ENCODE peak calls at places on chromosome 9, in ten cellular contexts. U is transverse colon; K is CD4-positive, CD25-positive, alpha-beta regulatory T cell; B is adipocyte; V is hepatocyte; O is adrenal gland; C is IMR-90; Z is CD8-positive, alpha-beta memory T cell; F is brain microvascular endothelial cell; L is ovary. G is an unnamed sample.

GRCh38 chr9:22008662-22009562 is at the start of gene CDKN2B:
- DNase-seq in U (peak; percentile 97), K (peak; percentile 57), B (peak; percentile 99), V (peak; percentile 98), O (peak; percentile 96), C (peak; percentile 94), Z (peak; percentile 61), F (peak; percentile 92), L (peak; percentile 94), G (peak; percentile 94)

GRCh38 chr9:114399381-114399780 is 11.6 kb upstream of the AKNA start:
- DNase-seq in U (no peak), K (no peak), B (no peak), V (no peak), O (no peak), C (no peak), Z (no peak), F (no peak), L (peak; percentile 50), G (no peak)

GRCh38 chr9:69932901-69933300 is 110.7 kb upstream of the MAMDC2 start:
- DNase-seq in U (no peak), K (no peak), B (no peak), V (peak; percentile 43), O (no peak), C (no peak), Z (no peak), F (no peak), L (no peak), G (no peak)

GRCh38 chr9:127723450-127723849 is 7.6 kb downstream of the TTC16 start:
- DNase-seq in U (peak; percentile 39), K (no peak), B (peak; percentile 21), V (no peak), O (no peak), C (peak; percentile 66), Z (no peak), F (peak; percentile 11), L (no peak), G (peak; percentile 72)

GRCh38 chr9:73680831-73681230 is 529.2 kb downstream of the ANXA1 start:
- DNase-seq in U (no peak), K (no peak), B (no peak), V (no peak), O (no peak), C (no peak), Z (no peak), F (no peak), L (no peak), G (no peak)

GRCh38 chr9:95773061-95773433 is 102.4 kb upstream of the ERCC6L2 start:
- DNase-seq in U (no peak), K (no peak), B (peak; percentile 71), V (no peak), O (no peak), C (peak; percentile 61), Z (no peak), F (no peak), L (no peak), G (no peak)

GRCh38 chr9:14213504-14213903 is 100.4 kb downstream of the NFIB start:
- DNase-seq in U (no peak), K (no peak), B (no peak), V (no peak), O (no peak), C (no peak), Z (no peak), F (no peak), L (no peak), G (no peak)

GRCh38 chr9:4596165-4596922 is 65.8 kb upstream of the PLPP6 start:
- DNase-seq in U (peak; percentile 11), K (peak; percentile 87), B (no peak), V (no peak), O (no peak), C (no peak), Z (peak; percentile 71), F (no peak), L (no peak), G (no peak)

GRCh38 chr9:130523921-130524320 is 55.5 kb upstream of the FUBP3 start:
- DNase-seq in U (no peak), K (no peak), B (no peak), V (no peak), O (no peak), C (no peak), Z (no peak), F (no peak), L (no peak), G (no peak)

GRCh38 chr9:89080193-89080592 is 88.9 kb downstream of the S1PR3 start:
- DNase-seq in U (peak; percentile 29), K (no peak), B (peak; percentile 48), V (no peak), O (peak; percentile 32), C (peak; percentile 23), Z (no peak), F (no peak), L (no peak), G (peak; percentile 4)

GRCh38 chr9:93302586-93303257 is 118.8 kb downstream of the WNK2 start:
- DNase-seq in U (peak; percentile 73), K (peak; percentile 67), B (peak; percentile 67), V (peak; percentile 74), O (peak; percentile 74), C (peak; percentile 58), Z (peak; percentile 48), F (peak; percentile 34), L (no peak), G (peak; percentile 55)

GRCh38 chr9:129235041-129235930 is 57.2 kb upstream of the IER5L start:
- DNase-seq in U (no peak), K (no peak), B (no peak), V (no peak), O (no peak), C (no peak), Z (no peak), F (no peak), L (no peak), G (no peak)

GRCh38 chr9:78866228-78867132 is 569.6 kb downstream of the PSAT1 start:
- DNase-seq in U (no peak), K (no peak), B (peak; percentile 89), V (peak; percentile 40), O (no peak), C (peak; percentile 96), Z (no peak), F (peak; percentile 87), L (no peak), G (no peak)

GRCh38 chr9:76700916-76701315 is 63.3 kb upstream of the PCA3 start:
- DNase-seq in U (no peak), K (no peak), B (no peak), V (no peak), O (no peak), C (no peak), Z (no peak), F (no peak), L (no peak), G (no peak)

GRCh38 chr9:76701441-76702031 is 62.7 kb upstream of the PCA3 start:
- DNase-seq in U (no peak), K (no peak), B (peak; percentile 77), V (no peak), O (no peak), C (no peak), Z (no peak), F (no peak), L (no peak), G (no peak)

GRCh38 chr9:76703270-76703669 is 61.0 kb upstream of the PCA3 start:
- DNase-seq in U (no peak), K (no peak), B (no peak), V (no peak), O (no peak), C (no peak), Z (no peak), F (no peak), L (no peak), G (no peak)

GRCh38 chr9:76707510-76707909 is 56.7 kb upstream of the PCA3 start:
- DNase-seq in U (no peak), K (no peak), B (no peak), V (no peak), O (no peak), C (no peak), Z (no peak), F (no peak), L (no peak), G (no peak)

GRCh38 chr9:76704601-76705204 is 59.5 kb upstream of the PCA3 start:
- DNase-seq in U (no peak), K (peak; percentile 45), B (peak; percentile 91), V (peak; percentile 84), O (no peak), C (peak; percentile 93), Z (peak; percentile 31), F (peak; percentile 41), L (no peak), G (no peak)
- H3K27me3 ChIP-seq in U (peaks cover 11% of the 10 kb centered on the region), K (peaks cover 8% of the 10 kb centered on the region), B (no peaks in the 10 kb centered on the region), V (peaks cover 13% of the 10 kb centered on the region), O (no peaks in the 10 kb centered on the region), C (peaks cover 31% of the 10 kb centered on the region), Z (no peaks in the 10 kb centered on the region), F (peaks cover 9% of the 10 kb centered on the region), L (no peaks in the 10 kb centered on the region), G (no peaks in the 10 kb centered on the region)

DNA sequence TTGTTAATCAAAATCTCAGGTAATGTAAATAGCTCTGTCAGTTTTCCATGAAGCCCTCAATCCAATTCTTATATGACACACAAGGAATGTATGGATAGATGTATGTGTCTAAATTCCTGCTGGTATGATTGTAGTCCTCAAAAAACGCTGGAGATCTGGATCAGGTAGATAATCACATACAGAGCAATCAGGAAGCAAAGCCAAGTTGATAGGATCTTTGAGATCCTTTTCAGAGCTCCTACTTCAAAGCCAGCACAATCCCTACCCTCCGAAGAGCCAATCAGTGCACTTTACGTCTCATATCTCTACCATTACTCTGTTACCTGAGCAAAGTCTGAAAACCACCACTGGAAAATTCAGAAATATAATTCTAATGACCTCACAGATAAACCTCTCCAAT is 27.4 kb downstream of the TYRP1 start:
- DNase-seq in U (no peak), K (no peak), B (no peak), V (no peak), O (no peak), C (no peak), Z (no peak), F (no peak), L (no peak), G (no peak)
- H3K27me3 ChIP-seq in U (no peaks in the 10 kb centered on the region), K (no peaks in the 10 kb centered on the region), B (no peaks in the 10 kb centered on the region), V (no peaks in the 10 kb centered on the region), O (no peaks in the 10 kb centered on the region), C (no peaks in the 10 kb centered on the region), Z (no peaks in the 10 kb centered on the region), F (no peaks in the 10 kb centered on the region), L (no peaks in the 10 kb centered on the region), G (no peaks in the 10 kb centered on the region)

GRCh38 chr9:97759611-97760288 is 62.6 kb upstream of the XPA start:
- DNase-seq in U (no peak), K (no peak), B (peak; percentile 38), V (peak; percentile 70), O (no peak), C (no peak), Z (no peak), F (no peak), L (no peak), G (peak; percentile 98)
- H3K27me3 ChIP-seq in U (peaks cover 5% of the 10 kb centered on the region), K (peaks cover 24% of the 10 kb centered on the region), B (peaks cover 28% of the 10 kb centered on the region), V (no peaks in the 10 kb centered on the region), O (peaks cover 23% of the 10 kb centered on the region), C (peaks cover 57% of the 10 kb centered on the region), Z (peaks cover 12% of the 10 kb centered on the region), F (peaks cover 21% of the 10 kb centered on the region), L (no peaks in the 10 kb centered on the region), G (no peaks in the 10 kb centered on the region)

DNA sequence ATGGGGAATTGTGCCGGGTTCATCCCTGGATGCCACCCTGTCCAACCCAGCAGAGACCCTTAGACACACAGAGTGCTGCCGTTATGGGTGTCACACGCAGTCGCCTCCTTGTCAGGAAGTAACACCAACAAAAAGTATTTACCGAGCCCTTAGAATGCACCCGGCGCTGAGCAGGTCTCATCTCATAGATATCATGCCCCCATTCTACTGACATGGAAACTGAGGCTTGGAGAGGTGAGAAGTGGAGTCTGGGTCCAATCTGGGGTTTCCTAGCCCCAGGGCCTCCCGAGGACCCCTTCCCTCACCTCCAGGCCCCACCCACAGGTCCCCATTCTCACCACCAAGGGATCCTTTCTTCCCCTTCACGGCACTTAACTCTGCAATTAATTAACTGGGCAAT is 36.8 kb upstream of the BARHL1 start:
- DNase-seq in U (no peak), K (no peak), B (no peak), V (no peak), O (no peak), C (no peak), Z (no peak), F (no peak), L (no peak), G (no peak)
- H3K27me3 ChIP-seq in U (peaks cover 18% of the 10 kb centered on the region), K (no peaks in the 10 kb centered on the region), B (peaks cover 62% of the 10 kb centered on the region), V (no peaks in the 10 kb centered on the region), O (no peaks in the 10 kb centered on the region), C (peaks cover 34% of the 10 kb centered on the region), Z (peaks cover 4% of the 10 kb centered on the region), F (no peaks in the 10 kb centered on the region), L (no peaks in the 10 kb centered on the region), G (no peaks in the 10 kb centered on the region)